ENCODE peak calls at places on chromosomes 6 and 20, in ten cellular contexts. W is tibial nerve, Y is vagina, D is transverse colon, T is A549, V is thoracic aorta, X is breast epithelium, L is RWPE2, E is heart left ventricle, N is fibroblast of mammary gland. A is an unnamed sample.

GRCh38 chr20:2693996-2694471 is 1.5 kb downstream of the EBF4 start:
- DNase-seq in W (no peak), Y (no peak), D (no peak), T (no peak), V (no peak), X (no peak), L (no peak), E (no peak), N (no peak), A (no peak)

GRCh38 chr6:80550748-80551147 is 444.3 kb downstream of the BCKDHB start:
- DNase-seq in W (no peak), Y (no peak), D (no peak), T (no peak), V (no peak), X (no peak), L (no peak), E (no peak), N (no peak), A (no peak)

GRCh38 chr6:56343295-56343694 is 95.9 kb upstream of the COL21A1 start:
- DNase-seq in W (no peak), Y (no peak), D (no peak), T (no peak), V (no peak), X (no peak), L (no peak), E (no peak), N (peak), A (no peak)

GRCh38 chr6:55902796-55903195 is 27.4 kb upstream of the BMP5 start:
- DNase-seq in W (no peak), Y (no peak), D (no peak), T (no peak), V (no peak), X (no peak), L (no peak), E (no peak), N (peak), A (no peak)

GRCh38 chr6:55886185-55886836 is 10.9 kb upstream of the BMP5 start:
- DNase-seq in W (no peak), Y (no peak), D (no peak), T (no peak), V (no peak), X (no peak), L (no peak), E (no peak), N (peak), A (no peak)

GRCh38 chr6:124226396-124226795 is 422.7 kb downstream of the NKAIN2 start:
- DNase-seq in W (no peak), Y (no peak), D (no peak), T (no peak), V (no peak), X (no peak), L (no peak), E (no peak), N (peak), A (no peak)

GRCh38 chr6:105459049-105459448 is 56.2 kb upstream of the PREP start:
- DNase-seq in W (no peak), Y (no peak), D (no peak), T (no peak), V (no peak), X (no peak), L (no peak), E (no peak), N (no peak), A (no peak)

GRCh38 chr6:26305097-26305841 is 59.7 kb upstream of the BTN3A2 start:
- DNase-seq in W (no peak), Y (no peak), D (peak), T (peak), V (no peak), X (no peak), L (no peak), E (peak), N (peak), A (no peak)

GRCh38 chr6:97186416-97186999 is 96.5 kb downstream of the MMS22L start:
- DNase-seq in W (peak), Y (no peak), D (peak), T (peak), V (no peak), X (peak), L (no peak), E (peak), N (peak), A (peak)

DNA sequence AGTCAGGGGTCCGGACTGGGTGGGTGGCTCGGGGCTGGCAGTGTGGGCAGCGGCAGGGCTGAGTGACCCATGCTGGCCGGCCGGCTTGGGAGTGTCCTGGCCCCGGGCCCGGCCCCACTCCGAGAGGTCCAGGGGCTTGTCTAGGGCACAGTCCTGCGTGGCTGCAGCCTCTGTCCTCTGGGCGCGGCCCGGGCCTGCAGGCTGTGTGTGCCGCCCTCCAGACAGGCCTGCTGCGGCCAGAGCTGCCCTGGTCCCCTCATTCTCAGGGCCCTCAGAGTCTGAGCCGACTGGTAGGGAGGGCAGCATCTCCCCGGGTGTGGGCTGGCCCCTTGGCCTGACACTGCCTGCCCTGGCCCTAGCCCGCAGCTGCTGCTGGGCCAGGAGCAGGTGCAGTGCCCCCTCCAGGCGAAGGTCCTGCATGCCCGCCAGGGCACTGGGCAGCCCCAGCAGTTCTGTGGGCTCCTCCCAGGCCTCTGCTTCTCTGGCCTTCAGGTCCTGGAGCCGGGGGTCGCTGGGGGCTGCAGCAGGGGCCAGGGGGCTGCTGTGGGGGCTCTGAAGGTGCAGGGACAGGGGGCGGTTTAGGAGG is 6.9 kb upstream of the CABLES2 start:
- DNase-seq in W (no peak), Y (no peak), D (no peak), T (peak), V (no peak), X (no peak), L (peak), E (no peak), N (no peak), A (no peak)
- TF ChIP-seq CTCF in W (no peak), Y (no peak), D (peak), T (peak), V (no peak), X (no peak), L (peak), E (no peak), N (no peak), A (no peak)

GRCh38 chr20:1118336-1119127 is at the start of gene PSMF1:
- DNase-seq in W (peak), Y (no peak), D (peak), T (peak), V (peak), X (peak), L (peak), E (peak), N (peak), A (peak)
- TF ChIP-seq CTCF in W (peak), Y (no peak), D (peak), T (no peak), V (peak), X (peak), L (no peak), E (no peak), N (no peak), A (no peak)

GRCh38 chr6:112330071-112330876 is 16.9 kb upstream of the RFPL4B start:
- DNase-seq in W (no peak), Y (no peak), D (no peak), T (peak), V (no peak), X (no peak), L (peak), E (no peak), N (peak), A (no peak)
- TF ChIP-seq CTCF in W (no peak), Y (no peak), D (no peak), T (no peak), V (no peak), X (no peak), L (no peak), E (no peak), N (peak), A (no peak)

DNA sequence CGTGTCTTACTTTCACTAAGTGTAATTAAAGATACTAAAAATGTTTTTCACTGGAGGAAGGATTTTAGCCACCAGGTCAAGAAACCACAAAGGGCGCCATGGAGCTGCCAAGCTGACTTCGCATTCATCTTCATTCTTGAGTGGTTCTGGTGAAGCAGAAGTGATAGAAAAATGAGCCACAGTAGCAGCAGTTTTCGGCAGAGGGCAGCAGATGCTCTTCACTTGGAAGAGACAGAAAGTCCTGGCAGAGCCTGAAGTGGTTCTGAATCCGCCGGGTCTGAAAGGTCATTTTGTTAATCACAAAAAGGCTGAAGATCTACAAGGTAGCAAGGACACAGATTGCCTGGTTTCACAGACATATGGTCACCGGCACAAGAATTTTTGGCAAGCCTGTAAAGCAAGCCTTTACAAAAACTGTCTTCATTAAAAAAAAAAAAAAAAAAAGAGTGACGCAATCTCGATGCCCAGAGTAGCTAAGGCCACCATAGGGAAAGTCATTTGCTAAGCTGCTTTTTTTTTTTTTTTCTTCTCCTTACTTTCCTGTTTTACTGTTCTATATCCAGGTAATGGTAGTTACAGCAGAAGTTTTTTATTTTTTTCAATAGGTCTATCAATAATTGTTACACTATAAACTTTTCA is 345.1 kb upstream of the AGPAT4 start:
- DNase-seq in W (no peak), Y (no peak), D (no peak), T (peak), V (no peak), X (peak), L (no peak), E (no peak), N (peak), A (no peak)
- TF ChIP-seq CTCF in W (peak), Y (no peak), D (no peak), T (peak), V (no peak), X (peak), L (peak), E (peak), N (peak), A (no peak)

GRCh38 chr20:48171626-48172025 is 386.3 kb upstream of the SULF2 start:
- DNase-seq in W (no peak), Y (no peak), D (no peak), T (no peak), V (no peak), X (no peak), L (no peak), E (no peak), N (no peak), A (no peak)
- TF ChIP-seq CTCF in W (no peak), Y (no peak), D (no peak), T (no peak), V (no peak), X (no peak), L (no peak), E (no peak), N (no peak), A (no peak)

GRCh38 chr6:16331328-16332174 is 93.2 kb downstream of the GMPR start:
- DNase-seq in W (no peak), Y (no peak), D (peak), T (peak), V (no peak), X (no peak), L (no peak), E (peak), N (peak), A (peak)
- TF ChIP-seq CTCF in W (peak), Y (peak), D (peak), T (peak), V (peak), X (peak), L (peak), E (peak), N (peak), A (peak)

DNA sequence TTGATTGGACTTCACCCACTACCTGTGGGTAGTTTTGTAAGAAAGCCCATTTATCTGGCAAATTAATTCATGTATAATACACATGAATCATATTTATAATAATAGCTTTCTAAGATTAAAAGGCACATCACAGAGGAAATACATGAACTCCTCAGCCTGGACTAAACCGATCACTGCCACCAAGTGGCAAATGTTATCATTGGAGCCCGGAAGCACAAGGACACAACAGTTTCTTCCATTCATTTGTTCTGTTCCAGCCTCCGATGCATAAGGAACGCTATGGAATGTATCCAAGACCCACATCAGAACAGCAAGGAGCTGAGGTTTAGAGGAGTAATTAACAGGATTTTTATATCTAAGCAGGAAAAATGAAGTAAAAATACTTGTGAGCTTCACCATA is 13.9 kb upstream of the IPCEF1 start:
- DNase-seq in W (no peak), Y (no peak), D (peak), T (peak), V (no peak), X (no peak), L (no peak), E (no peak), N (peak), A (no peak)
- TF ChIP-seq CTCF in W (peak), Y (no peak), D (peak), T (peak), V (no peak), X (no peak), L (peak), E (peak), N (peak), A (no peak)

GRCh38 chr6:157070403-157071107 is 252.8 kb downstream of the TMEM242 start:
- DNase-seq in W (no peak), Y (no peak), D (no peak), T (no peak), V (no peak), X (no peak), L (no peak), E (no peak), N (no peak), A (no peak)
- TF ChIP-seq CTCF in W (no peak), Y (no peak), D (no peak), T (no peak), V (no peak), X (no peak), L (no peak), E (no peak), N (no peak), A (no peak)

GRCh38 chr6:143060354-143060805 is 309 bp upstream of the AIG1 start:
- DNase-seq in W (peak), Y (no peak), D (peak), T (peak), V (peak), X (peak), L (peak), E (peak), N (peak), A (peak)
- TF ChIP-seq CTCF in W (no peak), Y (no peak), D (peak), T (peak), V (no peak), X (no peak), L (peak), E (no peak), N (no peak), A (no peak)

GRCh38 chr6:91715171-91715805 is 1128.4 kb upstream of the MAP3K7 start:
- DNase-seq in W (no peak), Y (no peak), D (no peak), T (no peak), V (no peak), X (no peak), L (no peak), E (no peak), N (no peak), A (no peak)

GRCh38 chr6:91716361-91716760 is 1129.5 kb upstream of the MAP3K7 start:
- DNase-seq in W (no peak), Y (no peak), D (no peak), T (no peak), V (no peak), X (no peak), L (no peak), E (no peak), N (no peak), A (no peak)

GRCh38 chr6:91717094-91717493 is 1130.2 kb upstream of the MAP3K7 start:
- DNase-seq in W (no peak), Y (no peak), D (no peak), T (no peak), V (no peak), X (no peak), L (no peak), E (no peak), N (no peak), A (no peak)

GRCh38 chr6:91711518-91711917 is 1124.6 kb upstream of the MAP3K7 start:
- DNase-seq in W (no peak), Y (no peak), D (no peak), T (no peak), V (no peak), X (no peak), L (no peak), E (no peak), N (no peak), A (no peak)

DNA sequence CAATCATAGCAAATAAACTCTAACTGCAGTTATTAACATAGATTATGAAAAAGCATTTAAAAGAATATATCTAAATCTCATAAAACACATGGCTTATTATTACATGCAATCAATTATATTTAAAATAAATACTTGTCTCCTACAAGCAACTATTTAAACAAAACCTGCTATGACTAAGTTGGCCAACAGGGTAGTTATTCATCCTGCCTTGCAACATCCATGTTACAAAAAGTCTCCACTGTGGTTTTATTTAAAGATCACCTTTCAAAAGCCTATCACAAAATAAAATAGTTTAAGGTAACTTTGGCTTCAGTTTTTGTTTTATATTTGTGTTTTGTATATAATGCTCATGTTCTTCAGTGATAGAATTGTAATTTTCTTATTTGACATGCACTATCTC is 1127.0 kb upstream of the MAP3K7 start:
- DNase-seq in W (no peak), Y (no peak), D (no peak), T (no peak), V (no peak), X (no peak), L (no peak), E (no peak), N (no peak), A (no peak)
- TF ChIP-seq CTCF in W (no peak), Y (no peak), D (no peak), T (no peak), V (no peak), X (no peak), L (peak), E (no peak), N (no peak), A (peak)

A was measured in mesothelial cell of epicardium.